ENCODE peak calls at places on chromosomes 5 and 9, in nine cellular contexts. Q is lung, H is dorsolateral prefrontal cortex, L is uterus, T is tibial artery, U is GM23338, W is BJ, Z is left ventricle myocardium inferior, F is heart left ventricle. M is an unnamed sample.

GRCh38 chr5:108372369-108372768 is 9.5 kb downstream of the FBXL17 start:
- DNase-seq in Q (no peak), H (no peak), L (no peak), T (no peak), U (peak; percentile 8), W (no peak), Z (no peak), F (no peak), M (no peak)

GRCh38 chr9:38117646-38118045 is 48.6 kb upstream of the SHB start:
- DNase-seq in Q (no peak), H (no peak), L (no peak), T (no peak), U (no peak), W (no peak), Z (no peak), F (no peak), M (peak; percentile 60)

GRCh38 chr9:85112933-85113418 is 443.4 kb downstream of the NTRK2 start:
- DNase-seq in Q (no peak), H (no peak), L (no peak), T (no peak), U (no peak), W (no peak), Z (no peak), F (no peak), M (no peak)

GRCh38 chr5:34494111-34494755 is 161.9 kb upstream of the RAI14 start:
- DNase-seq in Q (no peak), H (no peak), L (no peak), T (no peak), U (no peak), W (no peak), Z (no peak), F (no peak), M (no peak)

GRCh38 chr9:110619831-110620230 is 40.3 kb upstream of the SVEP1 start:
- DNase-seq in Q (no peak), H (no peak), L (no peak), T (no peak), U (no peak), W (no peak), Z (no peak), F (no peak), M (no peak)

GRCh38 chr5:74136276-74136675 is 504.3 kb downstream of the ENC1 start:
- DNase-seq in Q (no peak), H (no peak), L (no peak), T (no peak), U (no peak), W (no peak), Z (no peak), F (no peak), M (no peak)

GRCh38 chr9:80707120-80707519 is 982.2 kb downstream of the TLE1 start:
- DNase-seq in Q (no peak), H (no peak), L (no peak), T (no peak), U (no peak), W (no peak), Z (no peak), F (no peak), M (no peak)

GRCh38 chr5:170917113-170917512 is 55.3 kb downstream of the RANBP17 start:
- DNase-seq in Q (no peak), H (no peak), L (no peak), T (no peak), U (no peak), W (no peak), Z (no peak), F (no peak), M (no peak)

GRCh38 chr5:176788091-176788490 is 22.3 kb upstream of the UNC5A start:
- DNase-seq in Q (no peak), H (no peak), L (no peak), T (no peak), U (no peak), W (no peak), Z (no peak), F (no peak), M (no peak)

GRCh38 chr5:176787676-176788075 is 22.7 kb upstream of the UNC5A start:
- DNase-seq in Q (no peak), H (no peak), L (no peak), T (no peak), U (no peak), W (no peak), Z (no peak), F (no peak), M (no peak)

GRCh38 chr5:176790921-176791320 is 19.4 kb upstream of the UNC5A start:
- DNase-seq in Q (no peak), H (no peak), L (no peak), T (no peak), U (no peak), W (no peak), Z (no peak), F (no peak), M (no peak)

GRCh38 chr5:176788931-176789872 is 21.2 kb upstream of the UNC5A start:
- DNase-seq in Q (no peak), H (no peak), L (no peak), T (no peak), U (no peak), W (no peak), Z (no peak), F (no peak), M (peak; percentile 6)

DNA sequence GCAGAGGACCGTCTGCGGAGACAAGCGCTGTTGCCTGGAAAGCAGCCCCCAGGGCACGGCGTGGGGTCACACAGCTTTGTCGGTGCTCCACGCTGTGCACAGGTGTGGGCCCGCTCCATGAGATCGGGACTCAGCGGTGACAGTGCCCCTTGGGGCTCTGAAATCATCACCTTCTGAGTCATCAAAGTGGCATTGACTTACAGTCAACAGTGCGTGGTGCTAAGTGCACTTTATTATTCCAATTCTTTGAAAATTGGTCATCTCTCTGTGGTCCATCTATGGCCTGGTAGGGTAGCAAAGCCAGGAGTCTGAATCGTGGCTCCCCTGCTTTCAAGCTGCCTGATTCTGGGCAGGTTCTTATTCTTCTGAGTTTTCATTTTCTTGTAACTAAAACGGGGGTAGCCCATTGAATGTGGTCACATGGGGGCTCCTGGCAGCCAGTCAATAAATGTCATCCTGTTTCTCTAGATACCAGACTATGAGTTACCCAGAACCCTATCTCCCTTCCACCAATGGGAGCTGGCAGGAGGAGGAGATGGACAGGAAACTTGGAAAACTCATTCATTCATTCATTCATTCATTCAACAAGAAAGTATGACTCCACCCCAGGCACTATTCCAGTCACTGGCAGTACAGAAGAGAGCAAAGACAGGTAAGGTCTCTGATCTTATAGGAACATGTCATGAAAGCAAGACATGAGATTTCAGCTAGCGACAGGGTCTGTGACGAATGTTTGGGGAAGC is 20.3 kb upstream of the UNC5A start:
- DNase-seq in Q (no peak), H (no peak), L (no peak), T (no peak), U (no peak), W (no peak), Z (no peak), F (no peak), M (no peak)
- H3K27me3 ChIP-seq in Q (peaks cover 12% of the 10 kb centered on the region), H (peaks cover 9% of the 10 kb centered on the region), L (no peaks in the 10 kb centered on the region), T (no peaks in the 10 kb centered on the region), U (no peaks in the 10 kb centered on the region), W (peaks cover 19% of the 10 kb centered on the region), Z (peaks cover 100% of the 10 kb centered on the region), F (peaks cover 73% of the 10 kb centered on the region), M (no peaks in the 10 kb centered on the region)

GRCh38 chr9:107674252-107674936 is 184.8 kb upstream of the KLF4 start:
- DNase-seq in Q (no peak), H (no peak), L (no peak), T (no peak), U (peak; percentile 62), W (no peak), Z (no peak), F (no peak), M (no peak)

GRCh38 chr9:107675476-107676264 is 186.1 kb upstream of the KLF4 start:
- DNase-seq in Q (peak; percentile 33), H (no peak), L (no peak), T (no peak), U (no peak), W (no peak), Z (no peak), F (no peak), M (no peak)

GRCh38 chr9:107671588-107671987 is 182.0 kb upstream of the KLF4 start:
- DNase-seq in Q (no peak), H (no peak), L (no peak), T (no peak), U (no peak), W (no peak), Z (no peak), F (no peak), M (no peak)

DNA sequence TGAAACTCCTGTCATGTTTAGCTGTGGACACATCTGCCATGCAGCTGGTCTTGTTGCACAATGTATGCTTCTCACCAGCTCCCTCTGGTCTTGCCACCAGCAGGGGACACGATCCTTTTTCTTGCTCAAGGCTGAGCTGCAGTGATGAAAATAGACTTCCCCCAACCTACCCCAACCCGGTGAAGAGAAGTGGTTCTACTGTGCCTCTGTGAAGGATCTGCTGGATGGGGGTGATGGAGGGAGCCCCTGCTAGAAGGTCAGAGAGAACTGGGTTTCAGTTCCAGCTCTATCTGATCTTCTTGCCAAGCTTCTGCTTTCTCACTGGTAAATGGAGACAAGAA is 185.3 kb upstream of the KLF4 start:
- DNase-seq in Q (no peak), H (no peak), L (no peak), T (peak; percentile 72), U (no peak), W (peak; percentile 4), Z (peak; percentile 22), F (peak; percentile 38), M (no peak)
- TF ChIP-seq CTCF in Q (no peak), H (no peak), L (no peak), T (no peak), U (no peak), W (peak; percentile 26), Z (no peak), F (no peak), M (no peak)

GRCh38 chr5:151880304-151880703 is 44.3 kb downstream of the GLRA1 start:
- DNase-seq in Q (no peak), H (no peak), L (no peak), T (no peak), U (no peak), W (no peak), Z (peak; percentile 64), F (peak; percentile 78), M (no peak)

GRCh38 chr5:151886741-151887261 is 37.9 kb downstream of the GLRA1 start:
- DNase-seq in Q (no peak), H (no peak), L (no peak), T (no peak), U (no peak), W (no peak), Z (no peak), F (no peak), M (no peak)

GRCh38 chr5:151885138-151885908 is 39.3 kb downstream of the GLRA1 start:
- DNase-seq in Q (no peak), H (no peak), L (no peak), T (no peak), U (no peak), W (no peak), Z (no peak), F (no peak), M (no peak)

DNA sequence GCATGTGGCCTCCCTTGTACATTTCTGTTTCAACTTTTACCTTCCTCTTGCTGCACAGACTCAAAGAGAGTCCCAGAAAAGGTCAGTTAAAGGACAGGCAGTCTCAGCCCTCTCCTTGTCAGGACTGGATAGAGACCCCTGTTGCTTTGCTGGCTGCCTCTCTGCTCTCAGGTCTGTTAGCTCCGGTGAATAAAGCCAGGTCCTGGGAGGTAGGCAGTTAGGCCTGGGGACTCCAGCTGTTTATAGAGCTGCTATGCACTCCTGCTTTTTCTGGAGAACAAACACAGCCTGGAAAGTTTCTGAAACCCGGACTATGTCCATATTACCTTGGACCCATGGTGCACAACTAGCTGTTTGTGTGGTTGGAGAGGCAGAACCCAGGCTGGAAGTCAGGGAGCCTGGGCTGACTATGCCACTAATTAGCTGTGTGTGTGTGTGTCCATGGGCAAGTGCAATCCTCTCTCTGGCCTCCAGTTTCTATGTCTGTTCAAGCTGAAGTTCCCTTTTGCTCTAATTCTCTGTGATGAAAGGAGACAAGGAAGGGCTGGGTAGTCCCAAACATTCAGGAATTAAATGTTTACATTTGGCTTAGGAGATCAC is 42.9 kb downstream of the GLRA1 start:
- DNase-seq in Q (no peak), H (no peak), L (no peak), T (no peak), U (peak; percentile 25), W (no peak), Z (no peak), F (no peak), M (no peak)
- H3K27me3 ChIP-seq in Q (no peaks in the 10 kb centered on the region), H (no peaks in the 10 kb centered on the region), L (no peaks in the 10 kb centered on the region), T (no peaks in the 10 kb centered on the region), U (peaks cover 4% of the 10 kb centered on the region), W (no peaks in the 10 kb centered on the region), Z (no peaks in the 10 kb centered on the region), F (no peaks in the 10 kb centered on the region), M (no peaks in the 10 kb centered on the region)

GRCh38 chr9:5870020-5870339 is 20.7 kb upstream of the MLANA start:
- DNase-seq in Q (no peak), H (no peak), L (no peak), T (no peak), U (no peak), W (no peak), Z (no peak), F (no peak), M (no peak)
- TF ChIP-seq CTCF in Q (no peak), H (no peak), L (no peak), T (no peak), U (no peak), W (no peak), Z (no peak), F (no peak), M (no peak)

M was measured in BE2C.